ENCODE peak calls at places on chromosomes 7 and 10, in seven cellular contexts. M is left ventricle myocardium inferior, H is pancreas, P is psoas muscle, K is upper lobe of left lung, V is aorta, F is uterus. T is an unnamed sample. For H3K4me1 and H3K27me3, the result is how much of the 10 kb centered on the place peaks cover.

GRCh38 chr7:152759655-152760383 is at the start of gene ACTR3B:
- DNase-seq in M (peak), V (peak), H (peak), P (peak), K (peak), F (peak), T (peak)

GRCh38 chr7:35691827-35692307 is 3.1 kb downstream of the HERPUD2 start:
- DNase-seq in V (no peak), H (no peak), F (no peak), M (no peak), K (no peak), P (no peak), T (no peak)

GRCh38 chr7:123570390-123571182 is 13.0 kb upstream of the NDUFA5 start:
- DNase-seq in M (no peak), F (no peak), V (no peak), P (no peak), H (no peak), K (no peak), T (peak)

GRCh38 chr7:98930921-98931320 is 52.6 kb downstream of the TRRAP start:
- DNase-seq in H (no peak), P (no peak), F (no peak), V (no peak), K (no peak), M (no peak), T (peak)

GRCh38 chr10:112376578-112376855 is 2.6 kb downstream of the ACSL5 start:
- DNase-seq in F (no peak), V (no peak), H (no peak), K (no peak), M (no peak), P (no peak), T (no peak)

GRCh38 chr10:88477343-88478085 is 105.6 kb downstream of the RNLS start:
- DNase-seq in H (no peak), K (no peak), F (no peak), M (no peak), P (no peak), V (no peak), T (peak)

GRCh38 chr7:42232275-42232674 is 4.7 kb downstream of the GLI3 start:
- DNase-seq in M (no peak), K (no peak), H (no peak), F (peak), P (peak), V (no peak), T (peak)

GRCh38 chr10:58806970-58807630 is 294.4 kb downstream of the BICC1 start:
- DNase-seq in M (no peak), P (no peak), K (no peak), H (no peak), F (no peak), V (no peak), T (peak)

GRCh38 chr10:23001901-23002516 is 74.2 kb downstream of the ARMC3 start:
- DNase-seq in M (no peak), F (no peak), K (peak), P (no peak), H (no peak), V (no peak), T (no peak)

GRCh38 chr7:82423446-82423845 is 20.1 kb downstream of the CACNA2D1 start:
- DNase-seq in F (no peak), K (no peak), H (no peak), V (no peak), P (no peak), M (no peak), T (no peak)

GRCh38 chr7:25303380-25304321 is 75.4 kb upstream of the NPVF start:
- DNase-seq in K (no peak), H (no peak), V (no peak), F (no peak), M (no peak), P (no peak), T (no peak)

GRCh38 chr7:93779115-93779514 is 111.4 kb downstream of the TFPI2 start:
- DNase-seq in M (no peak), H (no peak), K (no peak), V (no peak), F (no peak), P (no peak), T (no peak)

DNA sequence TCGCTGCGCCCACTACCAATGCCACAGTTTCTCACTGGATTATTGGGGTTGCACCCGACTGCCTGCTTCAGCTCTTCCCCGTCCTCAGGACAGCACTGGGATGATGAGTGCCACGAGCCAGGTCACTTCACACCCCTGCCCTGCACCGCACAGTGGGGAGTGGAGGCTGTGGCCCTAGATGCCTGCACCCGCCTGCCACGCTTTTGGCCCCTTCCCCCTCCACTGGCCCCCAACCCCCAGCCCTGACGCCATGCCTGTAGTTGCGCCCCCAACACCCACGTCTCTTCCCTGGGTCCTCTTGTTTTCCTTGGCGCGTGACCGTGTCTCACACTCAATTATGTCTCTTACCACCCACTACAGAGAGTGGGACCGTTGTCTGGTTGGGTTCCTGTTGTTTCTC is 134.3 kb downstream of the VIPR2 start:
- DNase-seq in V (no peak), H (no peak), P (no peak), F (no peak), K (no peak), M (no peak), T (no peak)
- H3K4me1 ChIP-seq in V (under half), H (under half), P (under half), F (under half), K (under half), M (under half), T (under half)

DNA sequence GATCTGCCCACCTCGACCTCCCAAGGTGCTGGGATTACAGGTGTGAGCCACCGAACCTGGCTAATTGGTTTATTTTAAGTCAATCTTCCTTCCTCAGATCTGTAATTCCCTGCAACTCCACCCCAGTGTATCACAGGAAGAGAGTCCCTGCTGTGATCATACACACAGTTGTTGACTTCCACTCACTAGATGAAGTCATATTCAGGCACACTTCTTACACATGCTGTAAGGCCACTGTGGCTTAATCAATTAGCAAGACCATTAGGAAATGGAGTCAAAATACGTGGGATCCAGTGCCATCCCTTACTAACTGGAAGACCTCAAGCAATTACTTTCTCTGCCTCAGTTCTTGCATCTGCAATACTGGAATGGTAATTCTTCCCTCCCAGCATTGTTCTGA is 66.1 kb upstream of the PAX2 start:
- DNase-seq in F (no peak), M (no peak), P (no peak), K (no peak), H (no peak), V (no peak), T (no peak)
- H3K27me3 ChIP-seq in F (under half), M (half or more), P (under half), K (under half), H (under half), V (under half), T (half or more)

GRCh38 chr10:124707546-124707945 is 36.6 kb downstream of the FAM53B start:
- DNase-seq in K (no peak), M (no peak), H (no peak), V (no peak), F (no peak), P (no peak), T (no peak)

GRCh38 chr10:124705817-124706461 is 38.2 kb downstream of the FAM53B start:
- DNase-seq in P (no peak), K (no peak), V (peak), F (no peak), M (no peak), H (no peak), T (no peak)

GRCh38 chr10:124706462-124706857 is 37.7 kb downstream of the FAM53B start:
- DNase-seq in F (no peak), K (no peak), P (no peak), H (no peak), M (no peak), V (peak), T (no peak)

GRCh38 chr10:124708246-124708779 is 35.9 kb downstream of the FAM53B start:
- DNase-seq in P (no peak), F (no peak), M (no peak), V (peak), K (no peak), H (no peak), T (no peak)

DNA sequence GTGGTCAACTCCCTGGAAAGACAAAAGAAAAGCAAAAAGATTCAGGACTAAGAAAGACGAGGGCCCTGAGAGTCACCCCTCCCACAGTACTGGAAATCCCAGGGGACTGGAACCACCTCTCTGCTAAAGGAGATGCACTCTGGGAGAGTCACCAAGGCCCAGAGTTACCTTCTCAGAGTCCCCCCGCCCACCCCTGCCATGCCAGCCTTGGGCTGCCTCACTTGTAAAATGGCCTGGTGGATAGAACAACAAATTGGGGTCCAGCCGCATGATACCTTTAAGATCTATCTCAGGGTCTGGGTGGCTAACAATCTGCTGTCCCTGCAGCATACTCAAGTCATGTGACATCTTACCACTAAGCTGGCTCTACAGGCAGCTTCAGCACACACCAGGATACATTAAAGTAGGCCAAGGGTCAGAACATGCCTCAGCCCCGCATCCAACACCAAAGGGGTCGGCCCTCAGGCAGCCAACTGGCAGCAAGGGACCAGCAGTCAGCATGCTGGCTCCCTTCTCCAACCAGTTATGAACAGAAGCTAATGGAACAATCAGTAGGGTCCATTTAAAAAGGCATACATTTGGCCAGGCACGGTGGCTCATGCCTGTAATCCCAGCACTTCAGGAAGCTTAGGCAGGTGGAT is 37.2 kb downstream of the FAM53B start:
- DNase-seq in M (no peak), K (no peak), P (no peak), F (no peak), V (peak), H (no peak), T (no peak)
- H3K4me1 ChIP-seq in M (half or more), K (half or more), P (half or more), F (half or more), V (under half), H (under half), T (under half)

DNA sequence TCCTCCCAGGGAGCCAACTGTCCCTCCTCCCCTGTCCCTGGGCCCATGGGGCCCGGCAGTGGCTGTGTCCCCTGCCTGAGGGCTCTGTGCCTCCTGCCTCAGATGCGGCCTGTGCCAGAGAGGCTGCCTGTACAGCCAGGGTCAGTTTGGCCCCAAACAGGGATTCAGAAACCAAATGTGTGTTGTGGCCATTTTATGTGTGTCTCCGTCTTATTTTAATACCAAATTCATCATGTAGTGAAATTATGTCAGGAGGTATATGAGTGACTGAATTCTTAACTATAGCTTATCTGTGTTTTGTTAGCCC is 114.8 kb downstream of the NT5C2 start:
- DNase-seq in V (no peak), H (no peak), K (no peak), P (no peak), M (no peak), F (no peak), T (no peak)
- H3K27me3 ChIP-seq in V (under half), H (under half), K (under half), P (under half), M (under half), F (under half), T (under half)

DNA sequence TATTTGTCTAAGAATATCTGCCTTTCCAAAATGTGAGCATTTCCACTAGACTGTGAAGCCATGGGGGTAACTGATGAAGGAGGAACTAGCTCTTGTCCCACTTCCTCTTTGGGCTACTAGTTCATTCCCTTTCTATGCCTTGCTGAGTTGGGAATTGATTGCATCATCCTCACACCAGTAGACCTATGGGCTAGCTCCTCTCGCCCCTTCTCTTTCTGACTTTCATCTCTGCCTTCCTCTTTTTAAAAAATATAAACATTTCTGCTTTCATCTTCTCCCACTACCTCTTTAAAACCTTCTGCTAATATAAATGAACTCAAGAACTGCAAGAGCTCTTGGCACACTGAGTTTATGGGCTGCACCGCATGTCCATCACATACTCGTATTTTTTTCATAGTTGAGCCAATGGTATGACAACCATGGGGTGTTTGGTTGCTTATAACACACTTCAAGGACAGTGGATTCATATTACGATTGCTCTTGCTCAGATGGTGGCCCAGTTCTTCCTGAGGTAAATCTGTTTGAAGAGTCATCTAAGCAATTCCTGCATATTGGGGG is 182.0 kb downstream of the REEP3 start:
- DNase-seq in K (no peak), H (no peak), V (no peak), M (no peak), F (no peak), P (no peak), T (no peak)
- H3K4me1 ChIP-seq in K (under half), H (under half), V (under half), M (half or more), F (under half), P (half or more), T (under half)

GRCh38 chr7:1242129-1242572 is 9.5 kb downstream of the UNCX start:
- DNase-seq in K (peak), F (no peak), H (peak), M (no peak), V (no peak), P (peak), T (no peak)
- H3K27me3 ChIP-seq in K (half or more), F (half or more), H (under half), M (half or more), V (under half), P (under half), T (half or more)

DNA sequence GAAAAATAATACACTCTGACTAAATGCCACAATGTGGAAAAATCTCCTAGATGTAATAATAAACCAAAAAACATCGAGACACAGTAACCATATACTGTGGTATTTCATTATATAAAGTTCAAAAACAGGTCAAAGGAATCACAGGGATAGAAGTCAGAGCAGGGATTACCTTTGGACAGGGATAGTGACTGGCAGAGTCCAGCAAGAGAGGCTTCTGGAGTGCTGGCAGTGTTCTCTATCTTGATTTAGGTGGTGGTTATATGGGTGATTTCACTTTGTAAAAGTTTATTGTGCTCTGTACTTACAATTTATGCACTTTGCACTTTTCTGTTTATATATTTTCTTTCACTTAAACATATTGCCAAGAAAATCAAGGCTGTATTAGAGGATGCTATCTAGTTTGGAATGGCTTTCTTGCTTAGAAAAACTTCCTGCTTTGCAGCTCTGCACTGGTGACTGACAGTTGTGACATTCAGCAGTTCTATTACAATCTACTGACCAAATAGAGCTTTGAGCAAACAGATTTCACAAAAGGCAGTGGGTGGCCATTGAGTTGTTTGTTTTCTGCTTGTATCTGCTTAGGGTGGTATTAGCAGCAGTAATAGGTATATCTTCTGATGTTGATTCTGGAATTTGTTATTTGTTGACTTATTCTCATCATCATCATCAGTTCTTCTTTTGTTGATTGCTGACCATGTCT is 263.6 kb upstream of the LRGUK start:
- DNase-seq in P (no peak), K (no peak), V (no peak), F (no peak), M (no peak), H (no peak), T (no peak)
- H3K4me1 ChIP-seq in P (under half), K (under half), V (under half), F (under half), M (under half), H (under half), T (under half)

T was measured in foreskin keratinocyte.